ENCODE peak calls at places on chromosomes 5 and 9, in four cellular contexts. U is K562, M is HL-60, H is GM12878. F is an unnamed sample.

GRCh38 chr5:174533127-174533453 is 191.3 kb upstream of the MSX2 start:
- DNase-seq in H (no peak), U (no peak), M (no peak), F (no peak)

GRCh38 chr5:141705503-141705902 is 23.5 kb upstream of the ARAP3 start:
- DNase-seq in U (no peak), M (no peak), H (no peak), F (no peak)

GRCh38 chr5:36878421-36879088 is 2.0 kb downstream of the NIPBL start:
- DNase-seq in H (no peak), M (no peak), U (peak), F (no peak)

GRCh38 chr9:136744747-136745146 is 2.0 kb upstream of the LCN10 start:
- DNase-seq in H (no peak), U (no peak), M (no peak), F (no peak)

GRCh38 chr9:18893491-18893890 is 139.5 kb downstream of the SAXO1 start:
- DNase-seq in H (no peak), M (no peak), U (no peak), F (no peak)

GRCh38 chr5:36492998-36493655 is 113.3 kb upstream of the SLC1A3 start:
- DNase-seq in U (no peak), M (no peak), H (no peak), F (no peak)

GRCh38 chr9:131579789-131580211 is 34.5 kb downstream of the PRRT1B start:
- DNase-seq in M (no peak), U (no peak), H (no peak), F (no peak)

GRCh38 chr9:134433101-134433500 is 106.8 kb downstream of the RXRA start:
- DNase-seq in M (no peak), U (no peak), H (no peak), F (no peak)

GRCh38 chr9:109498195-109499060 is at the start of gene PTPN3:
- DNase-seq in M (no peak), H (no peak), U (no peak), F (no peak)

GRCh38 chr9:96327694-96328352 is 25.8 kb upstream of the HSD17B3 start:
- DNase-seq in H (peak), M (peak), U (peak), F (peak)

GRCh38 chr5:63555874-63556273 is 406.4 kb downstream of the HTR1A start:
- DNase-seq in H (no peak), U (no peak), M (no peak), F (no peak)

GRCh38 chr9:121309171-121309570 is 41.2 kb downstream of the GSN start:
- DNase-seq in U (no peak), H (no peak), M (no peak), F (no peak)

GRCh38 chr9:107422189-107422802 is 67.3 kb downstream of the KLF4 start:
- DNase-seq in M (peak), H (no peak), U (peak), F (peak)

GRCh38 chr9:12191630-12192029 is 501.6 kb upstream of the TYRP1 start:
- DNase-seq in H (no peak), U (no peak), M (no peak), F (no peak)

GRCh38 chr9:96367943-96368342 is 15.6 kb downstream of the SLC35D2 start:
- DNase-seq in H (no peak), U (no peak), M (no peak), F (no peak)

GRCh38 chr5:5271606-5272321 is 131.6 kb downstream of the ADAMTS16 start:
- DNase-seq in U (no peak), H (no peak), M (no peak), F (no peak)

GRCh38 chr5:7426284-7426683 is 30.3 kb downstream of the ADCY2 start:
- DNase-seq in U (no peak), H (no peak), M (no peak), F (no peak)

GRCh38 chr9:122474561-122474960 is 3.2 kb downstream of the OR1J1 start:
- DNase-seq in M (no peak), U (no peak), H (no peak), F (no peak)

GRCh38 chr5:95471922-95472321 is 80.8 kb downstream of the FAM81B start:
- DNase-seq in M (no peak), U (no peak), H (no peak), F (no peak)

GRCh38 chr9:98870782-98871455 is 63.4 kb downstream of the GALNT12 start:
- DNase-seq in H (no peak), U (peak), M (no peak), F (no peak)

GRCh38 chr5:132471006-132471907 is 19.3 kb downstream of the IRF1 start:
- DNase-seq in M (no peak), U (no peak), H (no peak), F (no peak)

GRCh38 chr5:53730938-53731337 is 170.5 kb downstream of the NDUFS4 start:
- DNase-seq in M (peak), U (no peak), H (no peak), F (no peak)

GRCh38 chr9:9091387-9091786 is 1291.8 kb upstream of the DMAC1 start:
- DNase-seq in U (no peak), H (no peak), M (no peak), F (no peak)

GRCh38 chr9:93477397-93477796 is 24.0 kb upstream of the FAM120AOS start:
- DNase-seq in U (no peak), H (no peak), M (no peak), F (no peak)

GRCh38 chr9:70574222-70574837 is 159.9 kb upstream of the KLF9 start:
- DNase-seq in M (no peak), U (no peak), H (no peak), F (no peak)

GRCh38 chr9:87259543-87259942 is 238.1 kb upstream of the DAPK1 start:
- DNase-seq in M (no peak), U (no peak), H (peak), F (no peak)

GRCh38 chr5:175653763-175654162 is 4.1 kb upstream of the HRH2 start:
- DNase-seq in M (no peak), H (no peak), U (no peak), F (no peak)

GRCh38 chr9:2215941-2216441 is 200.8 kb downstream of the SMARCA2 start:
- DNase-seq in M (no peak), H (no peak), U (no peak), F (no peak)

GRCh38 chr5:143010335-143010734 is 240.2 kb downstream of the ARHGAP26 start:
- DNase-seq in M (no peak), H (no peak), U (no peak), F (no peak)

GRCh38 chr9:98986866-98987653 is 43.4 kb downstream of the COL15A1 start:
- DNase-seq in H (no peak), M (no peak), U (no peak), F (no peak)

GRCh38 chr9:106035810-106036209 is 341.5 kb downstream of the TMEM38B start:
- DNase-seq in U (no peak), H (no peak), M (no peak), F (no peak)

GRCh38 chr5:62569466-62569865 is 9.2 kb upstream of the LRRC70 start:
- DNase-seq in H (no peak), M (no peak), U (no peak), F (no peak)

GRCh38 chr5:150642567-150642927 is 2.1 kb downstream of the SYNPO start:
- DNase-seq in M (no peak), H (no peak), U (no peak), F (no peak)

GRCh38 chr9:33620738-33621439 is 96.8 kb downstream of the ANKRD18B start:
- DNase-seq in U (no peak), M (no peak), H (no peak), F (no peak)

GRCh38 chr5:149448831-149449714 is 70.0 kb upstream of the IL17B start:
- DNase-seq in H (no peak), U (peak), M (no peak), F (no peak)

GRCh38 chr5:97163360-97163764 is 19.7 kb downstream of the RIOK2 start:
- DNase-seq in U (no peak), M (no peak), H (no peak), F (no peak)

GRCh38 chr9:105067895-105068580 is 140.1 kb upstream of the ABCA1 start:
- DNase-seq in H (no peak), M (no peak), U (no peak), F (no peak)

GRCh38 chr9:100601216-100601615 is 23.3 kb downstream of the CAVIN4 start:
- DNase-seq in M (no peak), U (peak), H (no peak), F (no peak)

GRCh38 chr5:112787896-112788295 is 50.2 kb downstream of the APC start:
- DNase-seq in H (no peak), M (no peak), U (no peak), F (no peak)

GRCh38 chr9:91939953-91940352 is 10.1 kb downstream of the ROR2 start:
- DNase-seq in U (no peak), M (no peak), H (no peak), F (no peak)

GRCh38 chr9:77960356-77961153 is 71.1 kb downstream of the GNAQ start:
- DNase-seq in U (peak), H (no peak), M (no peak), F (no peak)

GRCh38 chr9:77956555-77956954 is 75.1 kb downstream of the GNAQ start:
- DNase-seq in H (no peak), U (no peak), M (no peak), F (no peak)

GRCh38 chr9:77961541-77961940 is 70.1 kb downstream of the GNAQ start:
- DNase-seq in M (no peak), U (no peak), H (no peak), F (no peak)

GRCh38 chr9:77957652-77958051 is 74.0 kb downstream of the GNAQ start:
- DNase-seq in H (no peak), M (no peak), U (no peak), F (no peak)

GRCh38 chr9:77959803-77960202 is 71.8 kb downstream of the GNAQ start:
- DNase-seq in M (no peak), U (no peak), H (no peak), F (no peak)
- TF ChIP-seq SPI1 in M (no peak), U (no peak), H (no peak), F (no peak)

GRCh38 chr9:128051932-128052734 is 15.0 kb downstream of the NAIF1 start:
- DNase-seq in M (no peak), U (no peak), H (no peak), F (no peak)
- TF ChIP-seq POLR2AphosphoS5 in M (no peak), U (no peak), H (no peak), F (no peak)

DNA sequence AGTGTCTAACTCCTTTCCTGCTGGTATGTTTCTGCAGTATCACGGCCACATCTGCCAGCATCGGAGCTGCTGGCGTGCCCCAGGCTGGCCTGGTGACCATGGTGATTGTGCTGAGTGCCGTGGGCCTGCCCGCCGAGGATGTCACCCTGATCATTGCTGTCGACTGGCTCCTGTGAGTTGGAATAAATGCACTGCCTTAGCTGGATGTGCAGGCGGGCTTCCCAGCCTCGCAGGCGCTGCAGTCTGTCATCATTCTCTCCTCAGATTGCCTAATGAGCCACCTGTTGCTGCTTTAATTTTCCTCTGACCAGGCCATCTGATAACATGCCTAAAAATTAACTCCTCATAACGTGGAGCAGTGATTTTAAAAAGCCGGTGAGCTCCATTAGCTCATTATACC is 79.1 kb upstream of the PLPP6 start:
- DNase-seq in U (no peak), M (no peak), H (no peak), F (no peak)
- TF ChIP-seq SPI1 in U (no peak), M (no peak), H (no peak), F (no peak)

DNA sequence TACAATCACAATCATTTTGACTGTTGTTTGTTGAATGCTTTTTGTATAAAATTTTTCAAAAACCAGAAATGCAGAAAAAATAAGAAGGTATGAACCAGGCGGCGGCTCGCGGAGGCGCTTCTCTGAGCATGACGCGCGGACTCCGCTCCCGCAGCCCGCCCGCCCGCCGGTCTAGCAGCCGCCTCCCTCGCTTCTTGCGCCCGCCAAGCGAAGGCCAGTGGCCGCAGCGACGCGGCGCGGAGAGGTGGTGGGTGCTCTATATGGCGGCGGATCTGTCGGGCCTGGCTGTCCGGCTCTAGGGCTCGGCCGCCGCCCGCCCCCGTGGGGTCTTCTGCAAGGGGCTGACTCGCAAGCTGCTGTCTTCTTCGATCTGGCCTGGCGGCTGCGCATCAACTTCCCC is 93.8 kb downstream of the ANKRD18A start:
- DNase-seq in U (no peak), H (no peak), M (no peak), F (no peak)
- TF ChIP-seq POLR2AphosphoS5 in U (no peak), H (no peak), M (no peak), F (no peak)

GRCh38 chr5:119582987-119583386 is 46.4 kb upstream of the FAM170A start:
- DNase-seq in U (no peak), H (no peak), M (no peak), F (no peak)
- TF ChIP-seq SPI1 in U (no peak), H (no peak), M (no peak), F (no peak)

F was measured in GM12891.